ENCODE peak calls at places on chromosomes 7 and 10, in six cellular contexts. One of them, this sample, is unnamed.

GRCh38 chr10:13335881-13336280 is 12.2 kb downstream of the SEPHS1 start:
- DNase-seq in activated CD8-positive, alpha-beta memory T cell treated with anti-CD3 and anti-CD28 coated beads for 1 hour: no peak
- DNase-seq in M059J: no peak
- DNase-seq in heart right ventricle: no peak
- DNase-seq in kidney glomerular epithelial cell: no peak
- DNase-seq in cardiac fibroblast: no peak
- DNase-seq in this sample: no peak

GRCh38 chr10:46222364-46222935 is 64.3 kb upstream of the ANTXRL start:
- DNase-seq in activated CD8-positive, alpha-beta memory T cell treated with anti-CD3 and anti-CD28 coated beads for 1 hour: no peak
- DNase-seq in M059J: no peak
- DNase-seq in heart right ventricle: no peak
- DNase-seq in kidney glomerular epithelial cell: no peak
- DNase-seq in cardiac fibroblast: peak
- DNase-seq in this sample: no peak

GRCh38 chr7:132939495-132939894 is 142.4 kb downstream of the CHCHD3 start:
- DNase-seq in activated CD8-positive, alpha-beta memory T cell treated with anti-CD3 and anti-CD28 coated beads for 1 hour: no peak
- DNase-seq in M059J: no peak
- DNase-seq in heart right ventricle: no peak
- DNase-seq in kidney glomerular epithelial cell: no peak
- DNase-seq in cardiac fibroblast: no peak
- DNase-seq in this sample: no peak

GRCh38 chr7:114970732-114971131 is 48.8 kb downstream of the MDFIC start:
- DNase-seq in activated CD8-positive, alpha-beta memory T cell treated with anti-CD3 and anti-CD28 coated beads for 1 hour: no peak
- DNase-seq in M059J: no peak
- DNase-seq in heart right ventricle: no peak
- DNase-seq in kidney glomerular epithelial cell: no peak
- DNase-seq in cardiac fibroblast: no peak
- DNase-seq in this sample: no peak

GRCh38 chr10:97843296-97843671 is 6.4 kb upstream of the GOLGA7B start:
- DNase-seq in activated CD8-positive, alpha-beta memory T cell treated with anti-CD3 and anti-CD28 coated beads for 1 hour: no peak
- DNase-seq in M059J: peak
- DNase-seq in heart right ventricle: no peak
- DNase-seq in kidney glomerular epithelial cell: no peak
- DNase-seq in cardiac fibroblast: no peak
- DNase-seq in this sample: no peak

GRCh38 chr10:86449926-86450558 is 71.5 kb downstream of the WAPL start:
- DNase-seq in activated CD8-positive, alpha-beta memory T cell treated with anti-CD3 and anti-CD28 coated beads for 1 hour: no peak
- DNase-seq in M059J: no peak
- DNase-seq in heart right ventricle: no peak
- DNase-seq in kidney glomerular epithelial cell: no peak
- DNase-seq in cardiac fibroblast: no peak
- DNase-seq in this sample: no peak

GRCh38 chr10:123149162-123149567 is 1.2 kb downstream of the HMX2 start:
- DNase-seq in activated CD8-positive, alpha-beta memory T cell treated with anti-CD3 and anti-CD28 coated beads for 1 hour: no peak
- DNase-seq in M059J: no peak
- DNase-seq in heart right ventricle: no peak
- DNase-seq in kidney glomerular epithelial cell: no peak
- DNase-seq in cardiac fibroblast: no peak
- DNase-seq in this sample: no peak

GRCh38 chr7:159064121-159064815 is 80.4 kb downstream of the VIPR2 start:
- DNase-seq in activated CD8-positive, alpha-beta memory T cell treated with anti-CD3 and anti-CD28 coated beads for 1 hour: no peak
- DNase-seq in M059J: no peak
- DNase-seq in heart right ventricle: no peak
- DNase-seq in kidney glomerular epithelial cell: no peak
- DNase-seq in cardiac fibroblast: no peak
- DNase-seq in this sample: no peak

GRCh38 chr10:57692255-57692980 is 575.3 kb downstream of the IPMK start:
- DNase-seq in activated CD8-positive, alpha-beta memory T cell treated with anti-CD3 and anti-CD28 coated beads for 1 hour: no peak
- DNase-seq in M059J: peak
- DNase-seq in heart right ventricle: no peak
- DNase-seq in kidney glomerular epithelial cell: peak
- DNase-seq in cardiac fibroblast: peak
- DNase-seq in this sample: peak